ENCODE peak calls at places on chromosomes 5 and 9, in eight cellular contexts. P is nephron progenitor cell; B is Peyer's patch; X is activated CD8-positive, alpha-beta T cell treated with anti-CD3 and anti-CD28 coated beads for 36 hours; O is fibroblast of lung; W is M059J; N is T-helper 9 cell; U is skeletal muscle cell. L is an unnamed sample.

GRCh38 chr5:61332369-61332745 is 299 bp downstream of the ZSWIM6 start:
- DNase-seq in B (peak; percentile 75), P (no peak), O (no peak), X (peak; percentile 46), U (no peak), N (peak; percentile 30), W (peak; percentile 28), L (peak; percentile 64)

GRCh38 chr9:120708526-120709224 is 5.6 kb downstream of the MEGF9 start:
- DNase-seq in W (peak; percentile 87), P (no peak), N (no peak), O (peak; percentile 79), U (no peak), X (no peak), B (no peak), L (no peak)

GRCh38 chr9:33329117-33329563 is 38.8 kb downstream of the NFX1 start:
- DNase-seq in W (peak; percentile 100), O (peak; percentile 94), B (peak; percentile 58), P (no peak), X (no peak), N (no peak), U (peak; percentile 93), L (peak; percentile 87)

GRCh38 chr9:90996154-90996788 is 194.7 kb downstream of the SYK start:
- DNase-seq in U (no peak), O (no peak), B (no peak), X (no peak), W (no peak), N (no peak), P (no peak), L (no peak)

GRCh38 chr5:34547300-34548085 is 108.6 kb upstream of the RAI14 start:
- DNase-seq in B (no peak), O (no peak), W (no peak), U (no peak), N (no peak), X (no peak), P (no peak), L (no peak)

GRCh38 chr9:96513622-96514021 is 63.7 kb downstream of the HABP4 start:
- DNase-seq in O (peak; percentile 93), B (no peak), P (no peak), X (no peak), U (no peak), W (no peak), N (no peak), L (no peak)

GRCh38 chr9:133635098-133635497 is 1.1 kb upstream of the DBH start:
- DNase-seq in U (no peak), X (no peak), W (no peak), B (no peak), O (no peak), P (no peak), N (no peak), L (no peak)

GRCh38 chr5:116502097-116502496 is 72.5 kb downstream of the SEMA6A start:
- DNase-seq in W (no peak), X (no peak), O (no peak), P (no peak), B (no peak), N (no peak), U (no peak), L (no peak)

GRCh38 chr9:108953983-108954574 is 19.9 kb downstream of the ABITRAM start:
- DNase-seq in P (no peak), B (no peak), X (no peak), W (peak; percentile 35), O (peak; percentile 61), U (no peak), N (no peak), L (no peak)

GRCh38 chr9:16275795-16276624 is 594.5 kb downstream of the BNC2 start:
- DNase-seq in O (peak; percentile 72), U (no peak), W (no peak), N (no peak), X (no peak), B (no peak), P (no peak), L (peak; percentile 87)

GRCh38 chr9:2849943-2850342 is 6.0 kb upstream of the PUM3 start:
- DNase-seq in W (no peak), O (no peak), N (no peak), X (peak; percentile 6), U (no peak), P (no peak), B (no peak), L (no peak)

GRCh38 chr9:87054999-87055686 is 107.8 kb upstream of the GAS1 start:
- DNase-seq in X (no peak), W (no peak), U (no peak), N (no peak), O (no peak), P (no peak), B (no peak), L (no peak)

GRCh38 chr9:107367727-107368502 is 84.8 kb downstream of the RAD23B start:
- DNase-seq in U (no peak), X (no peak), N (no peak), B (no peak), W (no peak), O (no peak), P (no peak), L (no peak)

GRCh38 chr9:127707766-127708165 is 978 bp downstream of the CFAP157 start:
- DNase-seq in U (no peak), W (no peak), X (peak; percentile 66), P (no peak), B (no peak), O (no peak), N (peak; percentile 27), L (no peak)

GRCh38 chr9:3708751-3709150 is 182.9 kb upstream of the RFX3 start:
- DNase-seq in O (peak; percentile 32), P (no peak), N (no peak), W (peak; percentile 74), X (no peak), B (no peak), U (no peak), L (no peak)

GRCh38 chr9:115276621-115277020 is 158.7 kb upstream of the TNC start:
- DNase-seq in B (no peak), O (peak; percentile 86), X (no peak), P (no peak), N (no peak), U (no peak), W (peak; percentile 67), L (no peak)

GRCh38 chr9:90964101-90965020 is 162.7 kb downstream of the SYK start:
- DNase-seq in N (no peak), X (peak; percentile 49), B (no peak), W (no peak), P (peak; percentile 30), U (no peak), O (no peak), L (no peak)

GRCh38 chr5:164175083-164175482 is 669.7 kb downstream of the MAT2B start:
- DNase-seq in X (no peak), W (peak; percentile 1), O (peak; percentile 86), U (no peak), B (no peak), P (no peak), N (no peak), L (no peak)

GRCh38 chr9:115353681-115354080 is 235.7 kb upstream of the TNC start:
- DNase-seq in N (no peak), U (no peak), B (no peak), O (peak; percentile 42), X (no peak), P (no peak), W (peak; percentile 84), L (no peak)

GRCh38 chr5:88690619-88691560 is 192.1 kb downstream of the MEF2C start:
- DNase-seq in N (peak; percentile 53), U (no peak), B (peak; percentile 70), W (peak; percentile 77), O (peak; percentile 64), X (peak; percentile 79), P (peak; percentile 75), L (peak; percentile 68)

GRCh38 chr9:117715411-117715989 is 11.3 kb downstream of the TLR4 start:
- DNase-seq in U (peak; percentile 24), X (no peak), P (no peak), B (no peak), O (no peak), N (no peak), W (peak; percentile 41), L (no peak)

GRCh38 chr5:53256746-53257145 is 147.2 kb upstream of the MOCS2 start:
- DNase-seq in N (no peak), P (no peak), U (no peak), X (no peak), O (peak; percentile 98), B (no peak), W (peak; percentile 82), L (no peak)

GRCh38 chr5:93150311-93151012 is 430.6 kb downstream of the NR2F1-AS1 start:
- DNase-seq in P (no peak), B (no peak), U (no peak), N (no peak), W (peak; percentile 78), O (no peak), X (no peak), L (no peak)

GRCh38 chr5:14685757-14686156 is 21.2 kb downstream of the OTULIN start:
- DNase-seq in P (peak; percentile 23), B (no peak), U (no peak), W (peak; percentile 59), O (peak; percentile 60), N (no peak), X (peak; percentile 77), L (no peak)

GRCh38 chr5:126338516-126339153 is 84.6 kb upstream of the GRAMD2B start:
- DNase-seq in N (no peak), O (no peak), B (no peak), P (peak; percentile 12), W (no peak), X (no peak), U (no peak), L (no peak)

L was measured in left lobe of liver.